ENCODE peak calls at places on chromosome 16, in five cellular contexts. I, P, L, E and G are unnamed samples.

GRCh38 chr16:67663151-67663876 is 2.6 kb downstream of the PARD6A start:
- DNase-seq in I (peak; percentile 58), L (no peak), E (no peak), P (no peak), G (no peak)

GRCh38 chr16:85733155-85733838 is 17.6 kb downstream of the C16orf74 start:
- DNase-seq in I (no peak), L (no peak), E (no peak), P (no peak), G (no peak)

GRCh38 chr16:11651796-11652195 is 16.5 kb upstream of the SNN start:
- DNase-seq in E (no peak), L (no peak), I (no peak), P (no peak), G (no peak)

GRCh38 chr16:56574625-56575024 is 9.8 kb downstream of the MT4 start:
- DNase-seq in L (no peak), I (no peak), E (no peak), P (no peak), G (no peak)

GRCh38 chr16:83253526-83253925 is 554.3 kb upstream of the HSBP1 start:
- DNase-seq in L (no peak), P (no peak), I (no peak), E (no peak), G (no peak)

GRCh38 chr16:20774703-20775362 is 11.0 kb downstream of the ACSM3 start:
- DNase-seq in P (peak; percentile 67), I (peak; percentile 44), E (peak; percentile 9), L (peak; percentile 58), G (peak; percentile 70)

GRCh38 chr16:12971216-12971615 is 69.8 kb downstream of the SHISA9 start:
- DNase-seq in E (no peak), P (no peak), L (no peak), I (peak; percentile 34), G (no peak)

GRCh38 chr16:21097151-21097550 is 53.5 kb downstream of the DNAH3 start:
- DNase-seq in P (no peak), I (no peak), E (no peak), L (no peak), G (no peak)

GRCh38 chr16:4320571-4321137 is 4.8 kb downstream of the GLIS2 start:
- DNase-seq in L (no peak), I (no peak), P (no peak), E (no peak), G (no peak)

GRCh38 chr16:20300312-20301097 is 26.8 kb downstream of the GP2 start:
- DNase-seq in P (peak; percentile 71), E (peak; percentile 46), I (peak; percentile 67), L (peak; percentile 70), G (peak; percentile 71)

GRCh38 chr16:78210305-78210704 is 110.9 kb downstream of the WWOX start:
- DNase-seq in L (no peak), E (no peak), P (no peak), I (no peak), G (no peak)

GRCh38 chr16:681746-682427 is 1.7 kb downstream of the STUB1 start:
- DNase-seq in E (no peak), I (no peak), L (no peak), P (no peak), G (no peak)

GRCh38 chr16:56669840-56670639 is 426 bp downstream of the MT1H start:
- DNase-seq in I (no peak), P (no peak), E (no peak), L (no peak), G (no peak)

GRCh38 chr16:11327277-11328171 is 17.7 kb upstream of the RMI2 start:
- DNase-seq in I (no peak), E (peak; percentile 63), L (no peak), P (no peak), G (no peak)

GRCh38 chr16:87463722-87464690 is 28.8 kb downstream of the ZCCHC14 start:
- DNase-seq in I (no peak), L (no peak), P (peak; percentile 30), E (no peak), G (no peak)

GRCh38 chr16:86697715-86698114 is 119.4 kb downstream of the FOXL1 start:
- DNase-seq in E (no peak), L (no peak), I (no peak), P (no peak), G (no peak)

GRCh38 chr16:75502916-75503605 is 7.8 kb upstream of the CHST6 start:
- DNase-seq in P (no peak), E (no peak), I (no peak), L (no peak), G (no peak)

GRCh38 chr16:1707193-1707790 is 1.3 kb downstream of the MAPK8IP3 start:
- DNase-seq in L (no peak), E (no peak), I (peak; percentile 54), P (peak; percentile 41), G (no peak)

GRCh38 chr16:65180986-65181710 is 59.3 kb upstream of the CDH11 start:
- DNase-seq in E (no peak), L (no peak), I (peak; percentile 7), P (no peak), G (no peak)
- TF ChIP-seq FOXM1 in E (no peak), L (no peak), I (no peak), P (no peak), G (no peak)

GRCh38 chr16:66585477-66586239 is 6.4 kb downstream of the CMTM2 start:
- DNase-seq in E (no peak), I (no peak), L (no peak), P (no peak), G (no peak)

GRCh38 chr16:66588981-66589713 is 9.9 kb downstream of the CMTM2 start:
- DNase-seq in P (peak; percentile 55), L (peak; percentile 78), E (no peak), I (no peak), G (peak; percentile 31)

GRCh38 chr16:66591018-66591417 is 11.8 kb downstream of the CMTM2 start:
- DNase-seq in L (no peak), I (no peak), E (no peak), P (no peak), G (no peak)

GRCh38 chr16:66590322-66590721 is 11.1 kb downstream of the CMTM2 start:
- DNase-seq in I (no peak), P (no peak), L (no peak), E (no peak), G (no peak)

DNA sequence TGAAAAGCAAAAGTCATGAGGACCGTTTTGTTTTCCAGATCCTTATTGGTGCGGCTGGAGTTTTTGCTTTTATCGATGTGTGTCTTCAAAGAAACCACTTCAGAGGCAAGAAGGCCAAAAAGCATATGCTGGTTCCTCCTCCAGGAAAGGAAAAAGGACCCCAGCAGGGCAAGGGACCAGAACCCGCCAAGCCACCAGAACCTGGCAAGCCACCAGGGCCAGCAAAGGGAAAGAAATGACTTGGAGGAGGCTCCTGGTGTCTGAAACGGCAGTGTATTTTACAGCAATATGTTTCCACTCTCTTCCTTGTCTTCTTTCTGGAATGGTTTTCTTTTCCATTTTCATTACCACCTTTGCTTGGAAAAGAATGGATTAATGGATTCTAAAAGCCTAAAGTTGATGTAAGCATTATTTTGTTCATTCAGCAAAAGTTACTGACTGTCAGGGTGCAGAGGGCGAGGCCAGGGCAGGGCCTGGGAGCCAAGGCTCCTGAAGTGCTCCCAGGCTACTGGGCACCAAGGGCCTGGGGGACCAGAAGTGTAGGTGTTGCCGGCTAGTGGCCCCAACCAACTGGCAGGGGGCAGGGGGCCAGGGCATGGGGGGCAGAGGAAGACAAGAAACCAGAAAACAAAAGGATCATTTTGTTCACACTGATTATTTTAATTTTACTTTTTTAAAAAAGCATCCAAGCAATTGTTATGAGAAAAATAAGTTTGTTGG is 8.8 kb downstream of the CMTM2 start:
- DNase-seq in L (no peak), I (no peak), E (no peak), P (no peak), G (no peak)
- TF ChIP-seq FOXM1 in L (no peak), I (no peak), E (no peak), P (no peak), G (no peak)

GRCh38 chr16:23900480-23901177 is 64.8 kb downstream of the PRKCB start:
- DNase-seq in L (peak; percentile 43), E (no peak), I (no peak), P (no peak), G (no peak)

GRCh38 chr16:23899869-23900268 is 64.1 kb downstream of the PRKCB start:
- DNase-seq in L (no peak), I (no peak), E (no peak), P (no peak), G (no peak)

GRCh38 chr16:23902223-23903000 is 66.6 kb downstream of the PRKCB start:
- DNase-seq in L (peak; percentile 30), P (no peak), I (no peak), E (no peak), G (no peak)

GRCh38 chr16:23903001-23903414 is 67.2 kb downstream of the PRKCB start:
- DNase-seq in E (no peak), L (peak; percentile 29), P (no peak), I (no peak), G (no peak)

DNA sequence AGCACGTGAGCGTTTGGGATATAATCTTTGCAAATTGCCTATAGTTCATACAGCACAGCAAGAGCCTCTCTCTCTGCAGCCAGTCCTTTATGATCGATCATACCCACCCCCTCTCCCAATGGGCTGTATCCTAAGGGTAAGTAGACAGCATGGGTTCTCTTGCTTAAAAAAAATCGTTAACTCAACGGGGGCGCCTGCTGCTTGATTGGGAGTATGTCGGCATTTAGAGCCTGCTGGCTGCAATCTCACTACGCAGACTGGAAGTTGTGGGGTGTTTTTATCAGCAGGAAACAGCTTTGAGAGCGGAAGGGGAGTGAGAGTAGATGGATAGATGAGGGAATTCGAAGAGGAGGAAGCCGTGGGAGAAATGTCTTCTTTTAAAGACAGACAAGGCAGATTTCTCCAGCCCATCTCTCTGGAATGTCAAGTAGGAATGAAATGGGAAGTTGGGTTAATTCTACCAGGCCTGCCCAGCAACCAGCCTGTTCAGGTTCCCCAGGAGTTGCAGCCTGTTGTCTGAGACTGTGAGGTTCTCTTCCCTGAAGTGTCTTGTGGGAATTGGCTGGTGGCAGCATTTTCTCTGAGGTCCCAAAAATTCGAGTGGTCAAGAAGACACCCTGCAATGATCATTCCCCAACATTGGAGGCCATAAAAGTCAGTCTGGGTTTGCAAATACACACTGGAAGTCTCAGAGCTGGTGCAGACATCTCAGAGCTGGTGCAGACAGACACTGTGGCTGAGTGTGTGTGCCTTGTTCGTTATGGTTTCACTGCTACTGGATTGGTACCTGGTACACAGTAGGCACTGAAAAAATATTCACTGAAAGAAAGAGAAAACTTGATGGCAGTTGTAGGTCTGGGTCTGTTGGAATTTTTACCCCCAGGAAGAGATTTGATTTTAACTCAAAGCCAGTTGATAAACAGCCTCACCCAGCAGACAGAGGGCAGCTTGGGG is 65.7 kb downstream of the PRKCB start:
- DNase-seq in I (no peak), E (no peak), P (no peak), L (peak; percentile 83), G (no peak)
- TF ChIP-seq FOXM1 in I (no peak), E (no peak), P (no peak), L (peak; percentile 90), G (no peak)

DNA sequence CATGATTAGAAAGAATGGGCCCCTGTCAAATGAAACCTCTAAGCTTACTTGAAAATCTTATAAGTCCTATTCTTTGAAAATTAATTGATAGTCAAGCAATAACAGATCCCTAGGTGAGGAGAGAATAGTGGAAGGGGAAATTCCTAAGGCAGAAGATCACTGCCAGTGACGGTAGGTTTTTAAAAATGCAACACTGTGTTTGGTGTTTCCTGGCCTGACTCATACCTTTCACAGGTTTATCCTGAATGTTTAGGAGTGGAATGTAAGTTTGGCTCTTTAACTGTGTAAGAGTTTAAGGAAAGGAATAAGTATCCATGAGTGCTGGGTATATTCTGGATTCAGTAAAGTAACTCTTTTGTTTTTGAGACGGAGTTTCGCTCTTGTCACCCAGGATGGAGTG is 23.8 kb downstream of the HAPSTR1 start:
- DNase-seq in L (no peak), I (no peak), P (no peak), E (no peak), G (no peak)
- TF ChIP-seq FOXM1 in L (no peak), I (no peak), P (no peak), E (no peak), G (no peak)

GRCh38 chr16:51109173-51109572 is 41.9 kb downstream of the SALL1 start:
- DNase-seq in P (no peak), L (no peak), E (no peak), I (no peak), G (no peak)
- TF ChIP-seq FOXM1 in P (no peak), L (no peak), E (no peak), I (no peak), G (no peak)